ENCODE peak calls at places on chromosome 11, in six cellular contexts. A is cardiac muscle cell, P is HCT116, E is AG04450, K is heart left ventricle, Z is upper lobe of right lung. U is an unnamed sample.
A peak's percentile ranks its signal among the peaks of the same experiment; 100 is the strongest.

GRCh38 chr11:65558002-65558784 is at the start of gene LTBP3:
- DNase-seq in Z (peak; percentile 93), P (no peak), A (peak; percentile 94), K (peak; percentile 84), E (no peak), U (peak; percentile 93)

GRCh38 chr11:57214087-57214395 is 23.0 kb downstream of the APLNR start:
- DNase-seq in K (no peak), Z (no peak), E (no peak), A (peak; percentile 33), P (no peak), U (no peak)

GRCh38 chr11:96098511-96099241 is 174.8 kb upstream of the MTMR2 start:
- DNase-seq in A (peak; percentile 73), P (no peak), Z (no peak), E (no peak), K (no peak), U (no peak)

GRCh38 chr11:93477684-93478234 is 65.4 kb downstream of the SMCO4 start:
- DNase-seq in K (no peak), Z (no peak), A (no peak), P (no peak), E (no peak), U (no peak)

GRCh38 chr11:73185680-73186293 is 32.3 kb upstream of the P2RY2 start:
- DNase-seq in A (peak; percentile 38), P (no peak), Z (no peak), E (peak; percentile 27), K (no peak), U (no peak)

GRCh38 chr11:72568861-72569260 is 105.4 kb downstream of the PDE2A start:
- DNase-seq in K (no peak), A (no peak), E (no peak), Z (peak; percentile 31), P (no peak), U (no peak)

GRCh38 chr11:46281374-46281831 is 3.9 kb downstream of the CREB3L1 start:
- DNase-seq in P (no peak), E (no peak), A (peak; percentile 64), Z (no peak), K (no peak), U (no peak)

GRCh38 chr11:62108017-62108750 is 15.6 kb upstream of the INCENP start:
- DNase-seq in K (no peak), E (no peak), Z (no peak), P (peak; percentile 59), A (peak; percentile 82), U (no peak)

GRCh38 chr11:96905084-96905641 is 515.4 kb downstream of the JRKL start:
- DNase-seq in P (no peak), K (no peak), Z (no peak), E (no peak), A (no peak), U (no peak)

GRCh38 chr11:133403900-133404299 is 128.4 kb downstream of the OPCML start:
- DNase-seq in A (no peak), K (no peak), Z (no peak), P (no peak), E (no peak), U (no peak)

GRCh38 chr11:70776914-70777532 is 378.7 kb downstream of the CTTN start:
- DNase-seq in Z (no peak), P (no peak), A (no peak), E (no peak), K (no peak), U (no peak)

GRCh38 chr11:130388607-130389205 is 39.7 kb downstream of the ADAMTS8 start:
- DNase-seq in E (no peak), A (no peak), Z (no peak), K (no peak), P (no peak), U (no peak)

GRCh38 chr11:19241260-19242183 is 777 bp upstream of the E2F8 start:
- DNase-seq in K (peak; percentile 36), E (no peak), Z (peak; percentile 68), P (no peak), A (no peak), U (no peak)

GRCh38 chr11:70838198-70838597 is 414.2 kb downstream of the SHANK2 start:
- DNase-seq in Z (no peak), P (no peak), K (no peak), E (no peak), A (no peak), U (no peak)

GRCh38 chr11:56848105-56848809 is 99.8 kb upstream of the OR9G4 start:
- DNase-seq in A (no peak), Z (no peak), E (no peak), P (no peak), K (no peak), U (no peak)

GRCh38 chr11:60762851-60763691 is 6.4 kb downstream of the MS4A15 start:
- DNase-seq in Z (peak; percentile 59), E (no peak), P (peak; percentile 7), A (no peak), K (no peak), U (no peak)

GRCh38 chr11:111772535-111772934 is 6.3 kb upstream of the PPP2R1B start:
- DNase-seq in E (no peak), K (no peak), P (no peak), A (no peak), Z (no peak), U (no peak)

GRCh38 chr11:111528557-111528956 is 12.0 kb upstream of the LAYN start:
- DNase-seq in A (no peak), E (no peak), P (no peak), Z (no peak), K (no peak), U (no peak)

GRCh38 chr11:47571012-47571729 is 5.8 kb downstream of the PTPMT1 start:
- DNase-seq in Z (no peak), A (no peak), E (no peak), P (no peak), K (no peak), U (no peak)

GRCh38 chr11:119591836-119592310 is 137.1 kb downstream of the NECTIN1 start:
- DNase-seq in Z (no peak), E (no peak), P (no peak), K (no peak), A (no peak), U (no peak)

GRCh38 chr11:71372693-71373657 is 75.2 kb downstream of the DHCR7 start:
- DNase-seq in A (peak; percentile 37), K (no peak), E (peak; percentile 1), Z (no peak), P (peak; percentile 2), U (no peak)

GRCh38 chr11:67277231-67277961 is 11.1 kb downstream of the GRK2 start:
- DNase-seq in E (no peak), K (peak; percentile 93), A (peak; percentile 89), P (no peak), Z (peak; percentile 95), U (peak; percentile 77)

GRCh38 chr11:65903068-65903481 is 2.9 kb upstream of the FOSL1 start:
- DNase-seq in K (no peak), Z (no peak), P (peak; percentile 90), A (peak; percentile 69), E (no peak), U (no peak)

GRCh38 chr11:73478737-73479347 is 102.6 kb downstream of the RELT start:
- DNase-seq in A (peak; percentile 54), Z (no peak), E (no peak), P (peak; percentile 26), K (no peak), U (no peak)

GRCh38 chr11:18564149-18564548 is 24.4 kb downstream of the UEVLD start:
- DNase-seq in A (no peak), Z (no peak), E (no peak), P (no peak), K (no peak), U (no peak)

GRCh38 chr11:112453601-112454577 is 193.2 kb upstream of the PLET1 start:
- DNase-seq in P (peak; percentile 34), E (no peak), Z (peak; percentile 70), A (peak; percentile 52), K (peak; percentile 44), U (no peak)

GRCh38 chr11:57885298-57886035 is 123.9 kb downstream of the CTNND1 start:
- DNase-seq in Z (no peak), P (no peak), K (no peak), E (no peak), A (peak; percentile 11), U (no peak)

GRCh38 chr11:68036717-68037239 is 2.0 kb upstream of the TCIRG1 start:
- DNase-seq in Z (peak; percentile 90), K (peak; percentile 82), E (no peak), A (no peak), P (no peak), U (no peak)

GRCh38 chr11:133964946-133965632 is 8.3 kb upstream of the IGSF9B start:
- DNase-seq in E (no peak), K (no peak), P (no peak), Z (no peak), A (peak; percentile 59), U (no peak)

GRCh38 chr11:33329705-33330329 is 72.6 kb downstream of the HIPK3 start:
- DNase-seq in A (peak; percentile 82), E (peak; percentile 27), Z (no peak), P (peak; percentile 48), K (no peak), U (no peak)

GRCh38 chr11:69865707-69866106 is 46.5 kb upstream of the FGF3 start:
- DNase-seq in P (no peak), E (no peak), Z (no peak), A (no peak), K (no peak), U (no peak)

GRCh38 chr11:14041040-14041439 is 78.5 kb downstream of the SPON1 start:
- DNase-seq in Z (no peak), E (no peak), P (peak; percentile 22), A (peak; percentile 9), K (no peak), U (no peak)
- TF ChIP-seq CTCF in Z (no peak), E (peak; percentile 53), P (peak; percentile 47), A (peak; percentile 13), K (no peak), U (peak; percentile 23)

GRCh38 chr11:107757661-107758060 is 45.8 kb upstream of the SLN start:
- DNase-seq in P (no peak), Z (no peak), K (no peak), E (no peak), A (no peak), U (no peak)
- TF ChIP-seq CTCF in P (peak; percentile 42), Z (no peak), K (no peak), E (peak; percentile 5), A (peak; percentile 9), U (no peak)

GRCh38 chr11:131918663-131919062 is 548.2 kb downstream of the NTM start:
- DNase-seq in Z (no peak), A (no peak), E (no peak), K (no peak), P (no peak), U (no peak)
- TF ChIP-seq CTCF in Z (no peak), A (no peak), E (no peak), K (no peak), P (no peak), U (no peak)

GRCh38 chr11:63813563-63814382 is 517 bp downstream of the SPINDOC start:
- DNase-seq in E (no peak), Z (peak; percentile 77), P (no peak), A (peak; percentile 62), K (peak; percentile 59), U (no peak)
- TF ChIP-seq CTCF in E (no peak), Z (no peak), P (no peak), A (no peak), K (no peak), U (peak; percentile 27)

DNA sequence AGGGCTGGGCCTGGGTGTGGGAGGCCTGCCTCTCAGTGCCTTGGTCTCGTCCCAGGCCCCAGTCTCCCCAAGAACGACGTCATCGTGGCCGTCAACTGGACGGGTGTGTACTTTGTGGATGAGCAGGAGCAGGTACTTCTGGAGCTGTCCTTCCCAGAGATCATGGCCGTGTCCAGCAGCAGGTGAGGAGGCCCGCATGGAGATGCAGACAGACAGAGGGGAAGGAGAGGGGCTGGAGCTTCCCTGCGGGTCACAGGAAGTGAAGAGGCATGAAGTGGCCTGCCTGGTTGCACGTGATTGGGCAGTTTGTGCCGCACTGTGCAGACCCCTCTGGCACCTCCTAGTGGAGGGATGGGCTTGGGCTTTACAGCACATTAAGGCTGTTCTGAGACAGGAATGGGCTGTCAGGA is 70.4 kb downstream of the MYO7A start:
- DNase-seq in E (no peak), Z (peak; percentile 53), A (peak; percentile 10), P (peak; percentile 48), K (peak; percentile 18), U (peak; percentile 68)
- TF ChIP-seq CTCF in E (peak; percentile 44), Z (no peak), A (peak; percentile 40), P (peak; percentile 81), K (no peak), U (peak; percentile 49)